ENCODE peak calls at places on chromosomes 4 and X, in six cellular contexts. One of them, this sample, is unnamed.

GRCh38 chr4:823761-824460 is 2.0 kb downstream of the CPLX1 start:
- DNase-seq in OCI-LY7: no peak
- DNase-seq in GM12864: no peak
- DNase-seq in H9: no peak
- DNase-seq in uterus: no peak
- DNase-seq in Caco-2: no peak
- DNase-seq in this sample: no peak

GRCh38 chr4:141375855-141376254 is 155.2 kb downstream of the ZNF330 start:
- DNase-seq in OCI-LY7: no peak
- DNase-seq in GM12864: no peak
- DNase-seq in H9: peak; percentile 44
- DNase-seq in uterus: no peak
- DNase-seq in Caco-2: peak; percentile 3
- DNase-seq in this sample: no peak

GRCh38 chr4:83677656-83678055 is 141.7 kb downstream of the GPAT3 start:
- DNase-seq in OCI-LY7: no peak
- DNase-seq in GM12864: no peak
- DNase-seq in H9: no peak
- DNase-seq in uterus: no peak
- DNase-seq in Caco-2: no peak
- DNase-seq in this sample: no peak

GRCh38 chr4:60805500-60806313 is 394.4 kb upstream of the ADGRL3 start:
- DNase-seq in OCI-LY7: peak; percentile 23
- DNase-seq in GM12864: no peak
- DNase-seq in H9: no peak
- DNase-seq in uterus: no peak
- DNase-seq in Caco-2: peak; percentile 35
- DNase-seq in this sample: peak; percentile 7

GRCh38 chrX:110665223-110665622 is 130.4 kb downstream of the CHRDL1 start:
- DNase-seq in OCI-LY7: no peak
- DNase-seq in GM12864: no peak
- DNase-seq in H9: no peak
- DNase-seq in uterus: no peak
- DNase-seq in Caco-2: no peak
- DNase-seq in this sample: no peak

GRCh38 chrX:47179221-47179927 is 14.3 kb upstream of the UBA1 start:
- DNase-seq in OCI-LY7: no peak
- DNase-seq in GM12864: no peak
- DNase-seq in H9: no peak
- DNase-seq in uterus: no peak
- DNase-seq in Caco-2: no peak
- DNase-seq in this sample: no peak

GRCh38 chr4:26900765-26901164 is 40.1 kb downstream of the STIM2 start:
- DNase-seq in OCI-LY7: no peak
- DNase-seq in GM12864: no peak
- DNase-seq in H9: no peak
- DNase-seq in uterus: no peak
- DNase-seq in Caco-2: no peak
- DNase-seq in this sample: no peak

GRCh38 chr4:172601195-172601594 is 567.4 kb upstream of the GALNT7 start:
- DNase-seq in OCI-LY7: no peak
- DNase-seq in GM12864: no peak
- DNase-seq in H9: no peak
- DNase-seq in uterus: no peak
- DNase-seq in Caco-2: no peak
- DNase-seq in this sample: no peak

GRCh38 chr4:120922390-120923200 is at the start of gene PRDM5:
- DNase-seq in OCI-LY7: no peak
- DNase-seq in GM12864: no peak
- DNase-seq in H9: peak; percentile 78
- DNase-seq in uterus: peak; percentile 52
- DNase-seq in Caco-2: peak; percentile 73
- DNase-seq in this sample: peak; percentile 38

GRCh38 chrX:30990361-30990760 is 81.5 kb downstream of the FTHL17 start:
- DNase-seq in OCI-LY7: no peak
- DNase-seq in GM12864: no peak
- DNase-seq in H9: no peak
- DNase-seq in uterus: no peak
- DNase-seq in Caco-2: no peak
- DNase-seq in this sample: no peak

GRCh38 chr4:109729155-109729562 is 711 bp downstream of the PLA2G12A start:
- DNase-seq in OCI-LY7: peak; percentile 14
- DNase-seq in GM12864: no peak
- DNase-seq in H9: no peak
- DNase-seq in uterus: no peak
- DNase-seq in Caco-2: no peak
- DNase-seq in this sample: no peak

GRCh38 chr4:107125496-107125895 is 89.4 kb upstream of the DKK2 start:
- DNase-seq in OCI-LY7: no peak
- DNase-seq in GM12864: no peak
- DNase-seq in H9: no peak
- DNase-seq in uterus: no peak
- DNase-seq in Caco-2: no peak
- DNase-seq in this sample: no peak

GRCh38 chr4:177242651-177243296 is 66.9 kb upstream of the NEIL3 start:
- DNase-seq in OCI-LY7: no peak
- DNase-seq in GM12864: no peak
- DNase-seq in H9: no peak
- DNase-seq in uterus: no peak
- DNase-seq in Caco-2: no peak
- DNase-seq in this sample: no peak

GRCh38 chrX:24097741-24098140 is 43.0 kb downstream of the EIF2S3 start:
- DNase-seq in OCI-LY7: no peak
- DNase-seq in GM12864: no peak
- DNase-seq in H9: no peak
- DNase-seq in uterus: no peak
- DNase-seq in Caco-2: no peak
- DNase-seq in this sample: no peak

GRCh38 chr4:103424853-103425252 is 226.7 kb upstream of the CENPE start:
- DNase-seq in OCI-LY7: no peak
- DNase-seq in GM12864: no peak
- DNase-seq in H9: no peak
- DNase-seq in uterus: no peak
- DNase-seq in Caco-2: peak; percentile 53
- DNase-seq in this sample: no peak

GRCh38 chrX:149060921-149061320 is 444.2 kb downstream of the IDS start:
- DNase-seq in OCI-LY7: no peak
- DNase-seq in GM12864: no peak
- DNase-seq in H9: no peak
- DNase-seq in uterus: no peak
- DNase-seq in Caco-2: no peak
- DNase-seq in this sample: no peak

GRCh38 chr4:85246055-85246454 is 228.9 kb upstream of the ARHGAP24 start:
- DNase-seq in OCI-LY7: no peak
- DNase-seq in GM12864: no peak
- DNase-seq in H9: no peak
- DNase-seq in uterus: no peak
- DNase-seq in Caco-2: no peak
- DNase-seq in this sample: no peak

GRCh38 chr4:80787306-80787705 is 243.2 kb upstream of the BMP3 start:
- DNase-seq in OCI-LY7: peak; percentile 26
- DNase-seq in GM12864: no peak
- DNase-seq in H9: no peak
- DNase-seq in uterus: no peak
- DNase-seq in Caco-2: no peak
- DNase-seq in this sample: no peak

GRCh38 chrX:78659955-78660354 is 827 bp upstream of the RTL3 start:
- DNase-seq in OCI-LY7: no peak
- DNase-seq in GM12864: no peak
- DNase-seq in H9: no peak
- DNase-seq in uterus: no peak
- DNase-seq in Caco-2: no peak
- DNase-seq in this sample: no peak

GRCh38 chr4:150224896-150225591 is 146.8 kb downstream of the DCLK2 start:
- DNase-seq in OCI-LY7: no peak
- DNase-seq in GM12864: no peak
- DNase-seq in H9: no peak
- DNase-seq in uterus: no peak
- DNase-seq in Caco-2: no peak
- DNase-seq in this sample: no peak

GRCh38 chr4:13543648-13544555 is at the start of gene NKX3-2:
- DNase-seq in OCI-LY7: no peak
- DNase-seq in GM12864: no peak
- DNase-seq in H9: no peak
- DNase-seq in uterus: no peak
- DNase-seq in Caco-2: peak; percentile 49
- DNase-seq in this sample: peak; percentile 41

GRCh38 chrX:640641-641040 is 10.1 kb downstream of the SHOX start:
- DNase-seq in OCI-LY7: no peak
- DNase-seq in GM12864: no peak
- DNase-seq in H9: no peak
- DNase-seq in uterus: no peak
- DNase-seq in Caco-2: no peak
- DNase-seq in this sample: no peak

DNA sequence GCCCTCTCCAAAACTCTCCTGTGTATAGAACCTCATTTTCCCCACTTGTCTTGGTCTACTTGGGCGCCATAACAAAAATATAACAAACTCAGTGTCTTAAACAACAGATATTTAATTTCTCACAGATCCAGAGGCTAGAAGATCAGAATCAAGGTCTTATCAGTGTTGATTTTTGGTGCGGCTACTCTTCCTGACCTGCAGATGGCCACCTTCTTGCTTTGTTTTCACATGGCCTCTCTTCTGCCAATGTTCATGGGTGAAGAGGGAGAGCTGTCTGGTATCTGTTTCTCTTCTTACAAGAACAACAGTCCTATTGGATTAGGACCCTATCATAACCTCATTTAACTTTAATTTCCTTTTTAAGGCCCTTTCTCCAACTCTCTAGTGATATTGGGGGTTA is 177.3 kb downstream of the PABPC4L start:
- DNase-seq in OCI-LY7: peak; percentile 0
- DNase-seq in GM12864: no peak
- DNase-seq in H9: no peak
- DNase-seq in uterus: no peak
- DNase-seq in Caco-2: peak; percentile 18
- DNase-seq in this sample: no peak
- TF ChIP-seq CTCF in OCI-LY7: peak; percentile 23
- TF ChIP-seq CTCF in GM12864: peak; percentile 7
- TF ChIP-seq CTCF in H9: peak; percentile 69
- TF ChIP-seq CTCF in uterus: no peak
- TF ChIP-seq CTCF in Caco-2: peak; percentile 43
- TF ChIP-seq CTCF in this sample: no peak

GRCh38 chr4:1851160-1851559 is 4.8 kb downstream of the LETM1 start:
- DNase-seq in OCI-LY7: no peak
- DNase-seq in GM12864: no peak
- DNase-seq in H9: no peak
- DNase-seq in uterus: no peak
- DNase-seq in Caco-2: no peak
- DNase-seq in this sample: no peak
- TF ChIP-seq CTCF in OCI-LY7: no peak
- TF ChIP-seq CTCF in GM12864: no peak
- TF ChIP-seq CTCF in H9: peak; percentile 28
- TF ChIP-seq CTCF in uterus: no peak
- TF ChIP-seq CTCF in Caco-2: no peak
- TF ChIP-seq CTCF in this sample: no peak

GRCh38 chrX:13690836-13691235 is 1.9 kb downstream of the RAB9A start:
- DNase-seq in OCI-LY7: peak; percentile 21
- DNase-seq in GM12864: no peak
- DNase-seq in H9: no peak
- DNase-seq in uterus: no peak
- DNase-seq in Caco-2: no peak
- DNase-seq in this sample: no peak
- TF ChIP-seq CTCF in OCI-LY7: peak; percentile 63
- TF ChIP-seq CTCF in GM12864: peak; percentile 35
- TF ChIP-seq CTCF in H9: peak; percentile 46
- TF ChIP-seq CTCF in uterus: no peak
- TF ChIP-seq CTCF in Caco-2: no peak
- TF ChIP-seq CTCF in this sample: no peak

GRCh38 chrX:113195949-113196348 is 355.3 kb upstream of the AMOT start:
- DNase-seq in OCI-LY7: no peak
- DNase-seq in GM12864: no peak
- DNase-seq in H9: no peak
- DNase-seq in uterus: no peak
- DNase-seq in Caco-2: no peak
- DNase-seq in this sample: no peak

GRCh38 chrX:113192418-113192817 is 351.8 kb upstream of the AMOT start:
- DNase-seq in OCI-LY7: no peak
- DNase-seq in GM12864: no peak
- DNase-seq in H9: no peak
- DNase-seq in uterus: no peak
- DNase-seq in Caco-2: no peak
- DNase-seq in this sample: no peak
- TF ChIP-seq CTCF in OCI-LY7: no peak
- TF ChIP-seq CTCF in GM12864: no peak
- TF ChIP-seq CTCF in H9: no peak
- TF ChIP-seq CTCF in uterus: no peak
- TF ChIP-seq CTCF in Caco-2: no peak
- TF ChIP-seq CTCF in this sample: no peak

DNA sequence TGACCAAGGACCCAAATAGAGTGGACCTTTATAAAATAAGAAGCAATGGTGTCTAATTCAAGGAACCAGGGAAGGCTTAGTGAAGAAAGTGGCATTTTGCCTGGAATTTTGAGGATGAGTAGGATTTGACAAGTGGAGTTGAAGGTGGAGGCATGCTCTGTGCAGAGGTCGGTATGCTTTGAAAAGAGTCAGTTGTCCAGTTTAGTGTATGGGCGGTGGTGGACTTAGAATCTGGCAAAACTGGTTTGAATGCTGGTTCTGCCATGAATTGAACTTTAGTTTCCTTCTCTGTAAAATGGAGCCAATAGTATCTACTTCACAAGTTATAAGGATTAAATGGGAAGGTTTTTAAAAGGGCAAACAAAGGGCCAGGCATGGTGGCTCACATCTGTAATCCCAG is 29.7 kb downstream of the SEPTIN11 start:
- DNase-seq in OCI-LY7: no peak
- DNase-seq in GM12864: no peak
- DNase-seq in H9: no peak
- DNase-seq in uterus: no peak
- DNase-seq in Caco-2: no peak
- DNase-seq in this sample: no peak
- TF ChIP-seq CTCF in OCI-LY7: no peak
- TF ChIP-seq CTCF in GM12864: no peak
- TF ChIP-seq CTCF in H9: no peak
- TF ChIP-seq CTCF in uterus: no peak
- TF ChIP-seq CTCF in Caco-2: no peak
- TF ChIP-seq CTCF in this sample: no peak

This sample was measured in GM20000.